ENCODE peak calls at places on chromosomes 3 and 15, in seven cellular contexts. A, N, U, O, J, T and L are unnamed samples.

GRCh38 chr3:86995537-86995936 is 4.6 kb upstream of the VGLL3 start:
- DNase-seq in A (no peak), N (no peak), U (peak), O (no peak), J (no peak), T (peak), L (peak)

GRCh38 chr3:128095222-128095703 is 28.3 kb downstream of the RUVBL1 start:
- DNase-seq in A (no peak), N (peak), U (peak), O (peak), J (peak), T (peak), L (peak)

GRCh38 chr3:169150343-169150742 is 513.2 kb downstream of the MECOM start:
- DNase-seq in A (no peak), N (no peak), U (no peak), O (no peak), J (no peak), T (no peak), L (no peak)

GRCh38 chr3:39965461-39965860 is 156.1 kb downstream of the MYRIP start:
- DNase-seq in A (no peak), N (no peak), U (no peak), O (no peak), J (no peak), T (no peak), L (no peak)

GRCh38 chr3:71103430-71103881 is 480.1 kb downstream of the FOXP1 start:
- DNase-seq in A (no peak), N (no peak), U (peak), O (peak), J (peak), T (peak), L (peak)

GRCh38 chr3:10883478-10884234 is 67.6 kb downstream of the SLC6A11 start:
- DNase-seq in A (no peak), N (peak), U (peak), O (no peak), J (no peak), T (peak), L (no peak)

GRCh38 chr15:72782993-72783562 is 480 bp downstream of the ADPGK start:
- DNase-seq in A (no peak), N (no peak), U (peak), O (peak), J (peak), T (peak), L (no peak)

GRCh38 chr3:61685755-61686154 is 124.4 kb downstream of the PTPRG start:
- DNase-seq in A (no peak), N (peak), U (no peak), O (no peak), J (no peak), T (no peak), L (no peak)

GRCh38 chr15:40591310-40591845 is 2.7 kb upstream of the KNL1 start:
- DNase-seq in A (no peak), N (no peak), U (no peak), O (no peak), J (no peak), T (no peak), L (no peak)

GRCh38 chr15:98018761-98019351 is 58.4 kb downstream of the ARRDC4 start:
- DNase-seq in A (no peak), N (no peak), U (no peak), O (no peak), J (no peak), T (no peak), L (no peak)

GRCh38 chr3:49638445-49638844 is 35.7 kb upstream of the APEH start:
- DNase-seq in A (no peak), N (peak), U (peak), O (no peak), J (no peak), T (peak), L (peak)

GRCh38 chr15:72184165-72184811 is 13.3 kb downstream of the GRAMD2A start:
- DNase-seq in A (peak), N (no peak), U (no peak), O (no peak), J (no peak), T (peak), L (peak)

GRCh38 chr15:76134537-76134936 is 74.8 kb downstream of the TMEM266 start:
- DNase-seq in A (no peak), N (no peak), U (no peak), O (no peak), J (no peak), T (no peak), L (no peak)

GRCh38 chr15:71811036-71811736 is 832 bp downstream of the NR2E3 start:
- DNase-seq in A (peak), N (no peak), U (no peak), O (no peak), J (no peak), T (no peak), L (no peak)

GRCh38 chr3:17489139-17489538 is 253.3 kb downstream of the TBC1D5 start:
- DNase-seq in A (no peak), N (no peak), U (peak), O (no peak), J (no peak), T (no peak), L (peak)

GRCh38 chr3:30289324-30289723 is 317.1 kb upstream of the TGFBR2 start:
- DNase-seq in A (no peak), N (no peak), U (peak), O (peak), J (no peak), T (peak), L (no peak)

GRCh38 chr3:28467414-28467813 is 118.8 kb upstream of the AZI2 start:
- DNase-seq in A (no peak), N (no peak), U (peak), O (no peak), J (no peak), T (no peak), L (no peak)

GRCh38 chr3:71061037-71061436 is 522.5 kb downstream of the FOXP1 start:
- DNase-seq in A (no peak), N (no peak), U (no peak), O (no peak), J (no peak), T (no peak), L (no peak)

GRCh38 chr3:44845528-44846520 is 15.9 kb upstream of the TMEM42 start:
- DNase-seq in A (no peak), N (no peak), U (peak), O (no peak), J (no peak), T (peak), L (peak)

GRCh38 chr3:39721076-39721475 is 88.3 kb upstream of the MYRIP start:
- DNase-seq in A (no peak), N (no peak), U (no peak), O (no peak), J (no peak), T (no peak), L (no peak)

GRCh38 chr3:134743006-134743405 is 52.1 kb upstream of the EPHB1 start:
- DNase-seq in A (no peak), N (no peak), U (no peak), O (no peak), J (no peak), T (no peak), L (no peak)

GRCh38 chr15:68642491-68642845 is 63.7 kb downstream of the CORO2B start:
- DNase-seq in A (no peak), N (no peak), U (no peak), O (no peak), J (no peak), T (no peak), L (no peak)

GRCh38 chr3:172522871-172523818 is at the start of gene TNFSF10:
- DNase-seq in A (no peak), N (no peak), U (peak), O (peak), J (peak), T (no peak), L (peak)

GRCh38 chr3:49013738-49014660 is 4.4 kb downstream of the DALRD3 start:
- DNase-seq in A (peak), N (no peak), U (peak), O (peak), J (no peak), T (peak), L (no peak)

GRCh38 chr15:64622410-64623260 is 152.8 kb downstream of the RBPMS2 start:
- DNase-seq in A (no peak), N (no peak), U (no peak), O (peak), J (no peak), T (no peak), L (no peak)

GRCh38 chr3:114669614-114670013 is 375.8 kb downstream of the TIGIT start:
- DNase-seq in A (no peak), N (no peak), U (peak), O (no peak), J (no peak), T (no peak), L (peak)

GRCh38 chr3:164641071-164641470 is 437.2 kb downstream of the SI start:
- DNase-seq in A (no peak), N (no peak), U (peak), O (no peak), J (no peak), T (no peak), L (no peak)

GRCh38 chr3:178971614-178972013 is 100.0 kb downstream of the ZMAT3 start:
- DNase-seq in A (no peak), N (no peak), U (no peak), O (no peak), J (no peak), T (no peak), L (no peak)

GRCh38 chr3:13408890-13409289 is 11.2 kb downstream of the NUP210 start:
- DNase-seq in A (no peak), N (no peak), U (no peak), O (no peak), J (no peak), T (no peak), L (no peak)

GRCh38 chr15:96076350-96076749 is 254.2 kb upstream of the NR2F2 start:
- DNase-seq in A (no peak), N (no peak), U (no peak), O (no peak), J (no peak), T (no peak), L (no peak)

GRCh38 chr3:188217011-188217463 is 63.1 kb downstream of the LPP start:
- DNase-seq in A (no peak), N (no peak), U (no peak), O (no peak), J (no peak), T (no peak), L (no peak)

GRCh38 chr3:52054689-52055511 is 1.5 kb downstream of the DUSP7 start:
- DNase-seq in A (no peak), N (no peak), U (no peak), O (peak), J (no peak), T (no peak), L (peak)

GRCh38 chr3:72810063-72810462 is 38.2 kb downstream of the SHQ1 start:
- DNase-seq in A (no peak), N (peak), U (no peak), O (no peak), J (no peak), T (no peak), L (no peak)

GRCh38 chr15:68300115-68300940 is 22.8 kb downstream of the FEM1B start:
- DNase-seq in A (no peak), N (no peak), U (no peak), O (peak), J (no peak), T (no peak), L (no peak)

DNA sequence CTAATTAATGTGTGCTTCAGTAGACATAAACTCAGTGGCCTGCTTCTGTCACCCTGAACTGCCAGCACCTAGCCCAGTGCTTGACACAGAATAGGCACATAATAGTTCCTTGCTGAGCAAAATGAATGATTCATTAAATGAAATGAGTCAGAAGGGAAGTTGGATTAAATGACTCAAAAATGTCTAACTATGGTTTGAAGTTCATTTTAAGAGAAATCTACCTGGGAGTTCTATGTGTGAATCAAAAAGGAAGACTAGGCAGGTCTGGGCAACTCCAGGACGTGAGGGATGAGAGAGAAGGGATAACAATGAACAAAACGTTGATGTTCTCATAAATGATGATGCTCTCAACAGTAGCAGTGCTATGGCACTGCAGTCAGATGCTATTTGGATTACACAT is 175.0 kb downstream of the CFAP20DC start:
- DNase-seq in A (no peak), N (peak), U (peak), O (no peak), J (no peak), T (no peak), L (peak)
- TF ChIP-seq CTCF in A (no peak), N (no peak), U (no peak), O (no peak), J (no peak), T (no peak), L (no peak)

DNA sequence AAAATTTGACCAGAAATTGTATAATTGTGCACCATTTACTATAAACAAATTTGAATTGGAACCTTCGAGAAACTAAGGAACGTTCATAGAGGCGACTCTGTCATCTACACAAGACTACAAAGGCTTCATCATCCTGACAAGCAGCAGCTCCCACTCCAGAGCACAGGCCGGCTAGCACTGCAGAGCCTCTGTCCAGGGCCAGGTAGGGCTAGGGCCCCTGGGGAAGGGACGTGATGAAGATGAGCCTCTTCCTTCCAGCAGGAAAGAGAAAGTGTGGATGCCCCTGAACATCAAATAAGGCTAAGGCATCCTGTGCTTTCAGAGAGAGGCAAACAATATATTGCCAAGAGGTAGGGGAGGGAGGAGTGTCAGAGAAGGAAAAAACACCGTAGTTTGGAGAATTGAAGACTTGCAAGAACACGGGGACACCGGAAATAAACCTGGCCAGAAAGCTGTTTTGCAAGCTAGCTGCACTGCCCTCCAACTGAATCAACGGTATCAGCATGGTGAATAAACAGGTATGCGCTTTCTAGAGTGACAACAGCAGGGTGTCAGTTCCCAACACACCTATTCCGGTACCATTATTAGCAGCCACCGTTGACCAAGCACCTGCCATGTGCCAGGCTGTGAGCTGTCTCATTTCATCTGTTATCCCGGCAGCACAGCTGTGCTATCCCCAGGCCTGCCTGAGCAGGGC is 12.4 kb downstream of the XXYLT1 start:
- DNase-seq in A (peak), N (no peak), U (no peak), O (peak), J (no peak), T (no peak), L (no peak)
- H3K4me3 ChIP-seq in A (no peak), N (peak), U (no peak), O (no peak), J (peak), T (no peak), L (no peak)

DNA sequence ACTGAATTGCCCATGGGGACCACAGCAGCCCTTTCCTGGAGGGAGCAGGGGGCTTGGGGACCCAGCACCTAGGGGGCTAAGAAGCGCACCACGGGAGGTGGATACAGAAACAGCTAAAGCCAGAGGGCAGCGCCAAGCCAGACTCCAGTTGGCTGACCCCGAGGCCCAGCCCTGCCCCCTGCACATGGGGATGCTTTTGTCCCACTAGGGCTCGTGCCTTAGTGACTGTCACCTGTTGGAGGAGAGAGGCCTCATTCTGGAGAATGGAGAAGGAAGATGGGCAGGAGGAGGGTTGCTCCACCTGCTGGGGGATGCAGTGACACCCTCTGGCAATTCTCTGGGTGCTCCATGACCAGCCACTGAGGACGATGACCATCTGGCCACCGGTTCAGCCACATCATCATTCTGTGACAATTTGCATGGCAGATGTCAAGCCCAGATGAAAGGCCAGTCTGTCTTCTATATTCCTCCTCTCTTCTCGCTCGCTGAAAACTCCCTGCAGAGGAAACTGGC is 167.8 kb upstream of the TLE3 start:
- DNase-seq in A (peak), N (no peak), U (no peak), O (no peak), J (no peak), T (no peak), L (no peak)
- TF ChIP-seq CTCF in A (no peak), N (peak), U (peak), O (no peak), J (no peak), T (peak), L (no peak)

DNA sequence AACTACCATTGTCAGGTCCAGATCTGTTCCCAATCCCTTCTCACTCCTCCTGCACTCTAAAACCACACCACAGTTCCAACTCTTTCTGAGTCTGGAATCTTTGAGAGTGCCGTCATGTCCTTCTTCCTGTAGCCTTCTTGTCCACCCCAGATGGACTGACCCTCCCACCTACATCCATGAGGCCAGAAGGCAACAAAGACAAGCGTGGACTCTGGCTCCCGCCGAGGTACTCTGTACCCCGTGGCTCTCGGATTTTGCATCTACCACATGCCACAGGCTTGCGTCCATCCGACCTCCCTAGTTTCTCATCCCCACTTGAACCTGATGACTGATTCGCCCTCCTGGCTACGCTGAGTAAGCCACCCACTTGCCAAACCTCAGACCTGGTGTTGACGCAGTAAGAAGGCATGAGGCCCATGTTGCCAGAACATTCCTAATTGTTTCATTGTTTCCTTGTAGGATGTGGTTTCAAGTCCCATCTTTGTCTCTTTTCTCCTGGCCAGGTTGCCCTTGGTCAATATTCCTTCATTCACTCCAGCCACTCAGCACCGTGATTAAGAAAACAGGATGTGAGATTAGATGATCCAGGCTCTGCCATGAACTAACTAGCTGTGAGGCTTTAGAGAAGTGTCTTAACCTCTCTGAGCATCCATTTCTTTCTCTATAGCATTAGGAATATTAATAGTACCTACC is 1.1 kb upstream of the ZBTB38 start:
- DNase-seq in A (no peak), N (no peak), U (peak), O (no peak), J (no peak), T (peak), L (peak)
- H3K4me3 ChIP-seq in A (no peak), N (no peak), U (no peak), O (no peak), J (no peak), T (peak), L (no peak)

GRCh38 chr3:154904328-154904727 is 175.8 kb upstream of the MME start:
- DNase-seq in A (no peak), N (peak), U (peak), O (no peak), J (no peak), T (peak), L (peak)
- TF ChIP-seq CTCF in A (no peak), N (peak), U (peak), O (peak), J (no peak), T (peak), L (peak)

DNA sequence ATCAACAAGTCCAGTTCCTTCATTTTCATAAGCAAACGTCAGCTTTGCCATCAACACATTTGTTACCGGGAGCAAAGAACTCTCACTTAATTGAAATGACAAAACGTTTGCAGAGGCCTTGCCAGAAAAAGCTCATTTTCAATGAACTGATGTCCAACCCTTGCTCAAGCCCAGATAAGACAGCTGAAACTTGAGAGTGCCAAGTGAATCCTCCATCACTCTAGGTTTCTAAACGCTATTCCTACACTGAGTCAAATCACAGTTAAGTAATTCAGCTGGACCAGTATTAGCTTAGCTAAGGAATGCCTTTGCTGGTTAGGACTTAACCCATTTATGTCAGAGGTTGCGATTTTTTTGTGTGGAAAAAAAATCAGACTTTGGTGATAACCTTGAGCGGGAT is 11.5 kb downstream of the CHSY1 start:
- DNase-seq in A (no peak), N (no peak), U (peak), O (no peak), J (no peak), T (peak), L (no peak)
- H3K4me3 ChIP-seq in A (no peak), N (no peak), U (no peak), O (no peak), J (no peak), T (no peak), L (no peak)

DNA sequence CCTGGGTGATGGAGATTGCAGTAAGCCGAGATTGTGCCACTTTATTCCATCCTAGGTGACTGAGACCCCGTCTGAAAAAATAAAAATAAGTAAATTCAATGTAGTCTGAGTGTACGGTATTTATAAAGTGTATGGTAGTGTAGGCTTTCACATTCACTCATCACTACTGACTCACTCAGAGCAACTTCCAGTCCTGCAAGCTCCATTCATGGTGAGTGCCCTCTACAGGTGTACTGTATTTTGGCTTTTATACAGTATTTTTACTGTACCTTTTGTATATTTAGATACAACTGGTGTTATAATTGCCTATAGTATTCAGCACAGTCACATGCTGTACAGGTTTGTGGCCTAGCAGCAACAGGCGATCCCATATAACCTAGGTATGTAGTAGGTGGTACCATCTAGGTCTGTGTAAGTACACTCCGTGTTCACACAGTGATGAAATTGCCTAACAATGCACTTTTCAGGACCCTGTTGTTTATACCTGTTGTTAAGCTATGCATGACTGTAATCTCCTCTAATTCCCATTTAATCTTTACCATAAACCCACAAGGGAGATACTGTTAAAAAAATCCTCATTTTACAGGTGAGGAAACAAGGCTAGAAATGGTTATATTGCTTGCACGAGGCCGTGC is 19.3 kb downstream of the CACNA1D start:
- DNase-seq in A (no peak), N (no peak), U (peak), O (no peak), J (no peak), T (no peak), L (no peak)
- TF ChIP-seq CTCF in A (no peak), N (no peak), U (no peak), O (no peak), J (no peak), T (no peak), L (peak)